ENCODE peak calls at places on chromosomes 5 and 9, in nine cellular contexts. N, J, Z, R, Q, W, H, G and L are unnamed samples.

GRCh38 chr9:87564111-87564510 is 66.4 kb downstream of the DAPK1 start:
- DNase-seq in N (no peak), J (no peak), Z (no peak), R (no peak), Q (no peak), W (no peak), H (no peak), G (no peak), L (no peak)

GRCh38 chr9:22240619-22241018 is 206.0 kb upstream of the DMRTA1 start:
- DNase-seq in N (no peak), J (no peak), Z (no peak), R (no peak), Q (no peak), W (no peak), H (no peak), G (peak), L (no peak)

GRCh38 chr9:38214441-38214840 is 145.4 kb upstream of the SHB start:
- DNase-seq in N (no peak), J (no peak), Z (no peak), R (no peak), Q (peak), W (no peak), H (no peak), G (no peak), L (no peak)

GRCh38 chr5:88683506-88684135 is 199.4 kb downstream of the MEF2C start:
- DNase-seq in N (no peak), J (no peak), Z (no peak), R (no peak), Q (peak), W (no peak), H (peak), G (peak), L (peak)

GRCh38 chr5:139188558-139189270 is 9.5 kb downstream of the SIL1 start:
- DNase-seq in N (no peak), J (no peak), Z (no peak), R (no peak), Q (no peak), W (no peak), H (no peak), G (no peak), L (no peak)

GRCh38 chr9:137550958-137551655 is 572 bp upstream of the MRPL41 start:
- DNase-seq in N (no peak), J (no peak), Z (peak), R (no peak), Q (peak), W (no peak), H (peak), G (peak), L (peak)

GRCh38 chr5:24351285-24351684 is 293.5 kb downstream of the CDH10 start:
- DNase-seq in N (no peak), J (no peak), Z (no peak), R (no peak), Q (no peak), W (no peak), H (no peak), G (no peak), L (no peak)

GRCh38 chr5:36298546-36298945 is 3.2 kb downstream of the RANBP3L start:
- DNase-seq in N (no peak), J (no peak), Z (no peak), R (no peak), Q (no peak), W (no peak), H (no peak), G (no peak), L (no peak)

GRCh38 chr5:66982514-66982913 is 214.1 kb downstream of the CD180 start:
- DNase-seq in N (no peak), J (no peak), Z (no peak), R (no peak), Q (no peak), W (no peak), H (no peak), G (no peak), L (no peak)

GRCh38 chr9:35829084-35829763 is at the start of gene TMEM8B:
- DNase-seq in N (peak), J (peak), Z (peak), R (peak), Q (peak), W (peak), H (peak), G (peak), L (peak)

GRCh38 chr9:111041902-111042301 is 3.6 kb upstream of the LPAR1 start:
- DNase-seq in N (no peak), J (no peak), Z (no peak), R (no peak), Q (no peak), W (no peak), H (no peak), G (no peak), L (no peak)

GRCh38 chr9:15543033-15543791 is 9.6 kb upstream of the CCDC171 start:
- DNase-seq in N (no peak), J (no peak), Z (no peak), R (no peak), Q (no peak), W (no peak), H (no peak), G (peak), L (no peak)